ENCODE peak calls at places on chromosomes 11 and 22, in nine cellular contexts. R, W, X, I, Y, T, J, E and V are unnamed samples.

GRCh38 chr11:63802637-63803414 is 10.4 kb upstream of the SPINDOC start:
- DNase-seq in R (no peak), W (no peak), X (no peak), I (peak), Y (no peak), T (no peak), J (no peak), E (peak), V (no peak)

GRCh38 chr11:9203715-9204311 is 61.3 kb downstream of the DENND5A start:
- DNase-seq in R (peak), W (no peak), X (no peak), I (no peak), Y (no peak), T (no peak), J (no peak), E (no peak), V (no peak)

GRCh38 chr11:68925613-68926012 is 21.9 kb downstream of the IGHMBP2 start:
- DNase-seq in R (no peak), W (no peak), X (no peak), I (no peak), Y (no peak), T (no peak), J (no peak), E (no peak), V (no peak)

GRCh38 chr11:3000032-3000961 is 8.2 kb upstream of the NAP1L4 start:
- DNase-seq in R (no peak), W (peak), X (no peak), I (peak), Y (peak), T (no peak), J (no peak), E (no peak), V (no peak)

GRCh38 chr11:14258177-14258935 is 100.6 kb downstream of the RRAS2 start:
- DNase-seq in R (no peak), W (no peak), X (no peak), I (peak), Y (peak), T (no peak), J (no peak), E (peak), V (peak)

GRCh38 chr22:46571642-46572250 is 34.3 kb upstream of the CELSR1 start:
- DNase-seq in R (no peak), W (no peak), X (no peak), I (no peak), Y (no peak), T (no peak), J (no peak), E (no peak), V (no peak)

GRCh38 chr11:2240834-2241233 is 29.6 kb downstream of the ASCL2 start:
- DNase-seq in R (no peak), W (no peak), X (no peak), I (no peak), Y (no peak), T (no peak), J (no peak), E (no peak), V (no peak)

GRCh38 chr22:17077255-17077654 is 7.5 kb upstream of the IL17RA start:
- DNase-seq in R (no peak), W (no peak), X (no peak), I (peak), Y (no peak), T (peak), J (peak), E (peak), V (no peak)

GRCh38 chr22:30398685-30399680 is 2.2 kb downstream of the SEC14L2 start:
- DNase-seq in R (peak), W (no peak), X (no peak), I (no peak), Y (no peak), T (no peak), J (no peak), E (no peak), V (no peak)

GRCh38 chr11:59207988-59208432 is 4.7 kb downstream of the MPEG1 start:
- DNase-seq in R (peak), W (peak), X (no peak), I (peak), Y (no peak), T (peak), J (peak), E (peak), V (peak)

GRCh38 chr11:125797641-125798040 is 9.7 kb downstream of the PATE3 start:
- DNase-seq in R (no peak), W (no peak), X (no peak), I (no peak), Y (no peak), T (no peak), J (no peak), E (no peak), V (no peak)

GRCh38 chr22:41668971-41669911 is 19.4 kb downstream of the SNU13 start:
- DNase-seq in R (no peak), W (no peak), X (no peak), I (peak), Y (no peak), T (peak), J (peak), E (peak), V (peak)

GRCh38 chr11:2257023-2257700 is 13.2 kb downstream of the ASCL2 start:
- DNase-seq in R (no peak), W (peak), X (no peak), I (no peak), Y (no peak), T (no peak), J (no peak), E (no peak), V (no peak)

GRCh38 chr22:21590809-21591641 is 23.5 kb downstream of the UBE2L3 start:
- DNase-seq in R (no peak), W (no peak), X (no peak), I (no peak), Y (no peak), T (no peak), J (no peak), E (no peak), V (no peak)

GRCh38 chr22:20142711-20143621 is 7.9 kb downstream of the CCDC188 start:
- DNase-seq in R (no peak), W (no peak), X (no peak), I (no peak), Y (no peak), T (no peak), J (no peak), E (no peak), V (no peak)

GRCh38 chr11:65859812-65860277 is 388 bp upstream of the MUS81 start:
- DNase-seq in R (no peak), W (no peak), X (no peak), I (no peak), Y (peak), T (no peak), J (no peak), E (no peak), V (no peak)

GRCh38 chr22:38313384-38313955 is 3.8 kb downstream of the CSNK1E start:
- DNase-seq in R (peak), W (peak), X (peak), I (peak), Y (peak), T (peak), J (peak), E (peak), V (peak)
- H3K4me3 ChIP-seq in R (no peak), W (no peak), X (peak), I (peak), Y (no peak), T (peak), J (peak), E (peak), V (peak)

GRCh38 chr22:39996732-39997131 is 2.0 kb downstream of the FAM83F start:
- DNase-seq in R (no peak), W (no peak), X (no peak), I (no peak), Y (no peak), T (no peak), J (no peak), E (no peak), V (no peak)
- H3K4me3 ChIP-seq in R (no peak), W (peak), X (no peak), I (no peak), Y (no peak), T (no peak), J (no peak), E (no peak), V (no peak)

GRCh38 chr11:11038339-11039248 is 180.7 kb upstream of the ZBED5 start:
- DNase-seq in R (no peak), W (no peak), X (no peak), I (no peak), Y (peak), T (no peak), J (no peak), E (no peak), V (no peak)
- H3K4me3 ChIP-seq in R (no peak), W (no peak), X (no peak), I (no peak), Y (no peak), T (no peak), J (no peak), E (no peak), V (no peak)

GRCh38 chr11:128458316-128458715 is 129.0 kb downstream of the ETS1 start:
- DNase-seq in R (no peak), W (no peak), X (peak), I (peak), Y (no peak), T (peak), J (peak), E (peak), V (peak)
- H3K4me3 ChIP-seq in R (no peak), W (no peak), X (no peak), I (no peak), Y (no peak), T (no peak), J (no peak), E (no peak), V (no peak)

GRCh38 chr22:28462041-28462440 is 217.6 kb downstream of the TTC28 start:
- DNase-seq in R (no peak), W (no peak), X (no peak), I (no peak), Y (no peak), T (no peak), J (no peak), E (no peak), V (no peak)

GRCh38 chr22:28464179-28464578 is 215.5 kb downstream of the TTC28 start:
- DNase-seq in R (no peak), W (no peak), X (no peak), I (peak), Y (no peak), T (no peak), J (no peak), E (peak), V (no peak)
- H3K4me3 ChIP-seq in R (no peak), W (no peak), X (no peak), I (no peak), Y (no peak), T (no peak), J (no peak), E (no peak), V (no peak)

GRCh38 chr22:36419177-36419911 is 31.6 kb upstream of the MYH9 start:
- DNase-seq in R (no peak), W (no peak), X (peak), I (peak), Y (peak), T (no peak), J (peak), E (peak), V (no peak)
- H3K4me3 ChIP-seq in R (no peak), W (no peak), X (no peak), I (no peak), Y (peak), T (no peak), J (no peak), E (peak), V (no peak)

GRCh38 chr11:34223021-34223813 is 117.8 kb downstream of the NAT10 start:
- DNase-seq in R (no peak), W (peak), X (no peak), I (peak), Y (peak), T (peak), J (peak), E (peak), V (peak)
- H3K4me3 ChIP-seq in R (no peak), W (no peak), X (no peak), I (no peak), Y (no peak), T (no peak), J (no peak), E (no peak), V (no peak)

GRCh38 chr11:45162916-45163879 is 16.8 kb downstream of the PRDM11 start:
- DNase-seq in R (no peak), W (no peak), X (no peak), I (no peak), Y (no peak), T (no peak), J (no peak), E (no peak), V (no peak)
- H3K4me3 ChIP-seq in R (no peak), W (no peak), X (no peak), I (no peak), Y (no peak), T (no peak), J (no peak), E (no peak), V (no peak)

GRCh38 chr11:99568808-99569207 is 548.1 kb downstream of the CNTN5 start:
- DNase-seq in R (no peak), W (no peak), X (no peak), I (no peak), Y (no peak), T (no peak), J (no peak), E (no peak), V (no peak)
- H3K4me3 ChIP-seq in R (no peak), W (no peak), X (no peak), I (no peak), Y (no peak), T (no peak), J (no peak), E (no peak), V (no peak)

DNA sequence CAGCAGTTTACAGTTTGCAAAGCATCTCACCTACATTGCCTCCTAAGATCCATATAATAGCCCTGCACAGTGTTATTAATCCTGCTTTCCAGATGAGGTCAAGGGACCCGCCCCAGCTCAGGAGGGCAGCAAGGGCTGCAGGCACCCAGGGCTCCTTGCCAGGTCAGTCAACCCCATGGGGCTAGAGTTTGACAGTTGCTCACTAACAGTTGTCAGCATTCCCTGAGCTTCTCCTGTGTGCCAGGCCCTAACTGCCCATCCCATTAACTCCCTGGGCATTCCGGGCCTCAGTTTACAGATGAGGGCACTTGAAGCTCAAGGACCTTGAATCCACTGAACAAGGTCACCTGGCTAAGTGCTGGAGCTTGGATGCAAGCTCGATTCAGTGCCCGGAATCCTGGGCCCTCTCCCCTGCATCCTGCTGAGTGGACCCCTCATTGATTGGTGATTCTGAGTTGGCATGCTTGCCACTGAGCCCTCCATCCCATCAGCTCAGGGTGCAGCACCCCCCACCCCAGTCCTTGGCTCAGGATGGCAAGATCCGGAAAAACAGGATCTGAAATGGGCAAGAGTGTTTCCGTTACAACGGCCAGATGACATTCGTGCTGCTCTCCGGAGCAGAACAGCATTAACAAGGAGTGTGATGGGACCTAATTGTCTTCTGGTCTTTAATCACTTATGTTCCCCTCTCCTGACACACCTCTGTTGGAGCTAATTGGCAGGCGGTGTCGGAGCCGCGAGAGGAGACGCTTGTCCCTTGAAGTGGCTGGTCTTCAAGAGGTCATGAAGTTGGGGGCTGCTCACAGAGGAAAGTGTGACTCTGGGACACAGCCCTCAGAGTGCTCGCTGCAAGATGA is 87.4 kb upstream of the SHISAL1 start:
- DNase-seq in R (no peak), W (peak), X (no peak), I (no peak), Y (peak), T (no peak), J (no peak), E (no peak), V (no peak)
- H3K4me3 ChIP-seq in R (no peak), W (no peak), X (no peak), I (no peak), Y (no peak), T (no peak), J (no peak), E (no peak), V (no peak)